ENCODE peak calls at places on chromosomes 12 and 14, in seven cellular contexts. F is effector CD4-positive, alpha-beta T cell; B is NCI-H2081; C is NCI-H1092 treated with DMSO at 0.1 percent for 48 hours; S is body of pancreas; K is A549; M is stimulated activated CD8-positive, alpha-beta memory T cell treated with anti-CD3 and anti-CD28 coated beads, Interleukin-7, amount 100 ng/mL, for 4 hours. J is an unnamed sample.

GRCh38 chr12:67910360-67911292 is 78.6 kb upstream of the IFNG-AS1 start:
- DNase-seq in F (no peak), K (peak), B (no peak), C (no peak), S (no peak), M (no peak), J (no peak)

GRCh38 chr12:47378222-47378582 is 298.4 kb upstream of the AMIGO2 start:
- DNase-seq in K (peak), C (no peak), S (no peak), M (no peak), F (no peak), B (no peak), J (no peak)

GRCh38 chr14:105162374-105162979 is 6.1 kb downstream of the JAG2 start:
- DNase-seq in K (no peak), M (no peak), S (no peak), B (no peak), C (no peak), F (no peak), J (no peak)

GRCh38 chr12:50734409-50735263 is 29.3 kb upstream of the ATF1 start:
- DNase-seq in B (peak), C (peak), S (no peak), K (peak), F (no peak), M (no peak), J (peak)

GRCh38 chr14:105093426-105094192 is 28.4 kb upstream of the GPR132 start:
- DNase-seq in F (peak), K (peak), M (peak), S (peak), B (peak), C (no peak), J (peak)

GRCh38 chr14:53963491-53964227 is 7.0 kb upstream of the BMP4 start:
- DNase-seq in C (peak), B (peak), M (no peak), F (no peak), K (peak), S (peak), J (no peak)

GRCh38 chr14:88835661-88836060 is 11.2 kb downstream of the TTC8 start:
- DNase-seq in M (no peak), K (no peak), F (no peak), S (no peak), C (no peak), B (no peak), J (no peak)

GRCh38 chr14:54106802-54107377 is 150.3 kb upstream of the BMP4 start:
- DNase-seq in S (peak), B (no peak), C (no peak), M (no peak), K (no peak), F (no peak), J (no peak)

GRCh38 chr12:32181498-32182175 is 75.0 kb downstream of the BICD1 start:
- DNase-seq in F (no peak), S (no peak), M (no peak), B (peak), K (no peak), C (no peak), J (peak)

GRCh38 chr12:9906888-9907287 is 25.3 kb downstream of the CLEC2A start:
- DNase-seq in M (peak), K (no peak), C (no peak), F (peak), S (no peak), B (no peak), J (no peak)

GRCh38 chr14:83260751-83261150 is 1727.1 kb upstream of the SEL1L start:
- DNase-seq in M (no peak), C (no peak), F (no peak), B (no peak), S (no peak), K (no peak), J (no peak)

GRCh38 chr14:74179775-74180354 is 59.4 kb upstream of the VSX2 start:
- DNase-seq in M (no peak), S (no peak), B (no peak), F (no peak), K (no peak), C (no peak), J (no peak)

GRCh38 chr12:56714431-56714929 is 10.6 kb downstream of the NACA start:
- DNase-seq in K (no peak), C (no peak), M (no peak), S (no peak), B (no peak), F (no peak), J (no peak)

GRCh38 chr14:89493877-89494634 is 77.0 kb upstream of the FOXN3 start:
- DNase-seq in S (peak), C (no peak), M (no peak), B (no peak), K (no peak), F (no peak), J (peak)

GRCh38 chr12:9049520-9050133 is 60.3 kb downstream of the KLRG1 start:
- DNase-seq in K (peak), F (peak), C (peak), S (no peak), M (no peak), B (peak), J (peak)

GRCh38 chr14:64844993-64845536 is 34.6 kb downstream of the SPTB start:
- DNase-seq in F (no peak), C (no peak), K (no peak), B (no peak), M (no peak), S (no peak), J (no peak)